ENCODE peak calls at places on chromosomes 5 and 9, in seven cellular contexts. I, S, Z, T, C, O and E are unnamed samples.
A peak's percentile ranks its signal among the peaks of the same experiment; 100 is the strongest.

GRCh38 chr5:166369817-166370216 is 1921.6 kb upstream of the WWC1 start:
- DNase-seq in I (no peak), S (no peak), Z (no peak), T (no peak), C (no peak), O (no peak), E (no peak)

GRCh38 chr9:20538956-20539355 is 83.3 kb downstream of the MLLT3 start:
- DNase-seq in I (no peak), S (no peak), Z (no peak), T (peak; percentile 53), C (no peak), O (no peak), E (no peak)

GRCh38 chr9:12856608-12857007 is 81.8 kb downstream of the LURAP1L start:
- DNase-seq in I (no peak), S (no peak), Z (no peak), T (no peak), C (no peak), O (no peak), E (no peak)

GRCh38 chr5:137220523-137220927 is 278.6 kb downstream of the SPOCK1 start:
- DNase-seq in I (no peak), S (no peak), Z (no peak), T (peak; percentile 84), C (peak; percentile 61), O (peak; percentile 70), E (peak; percentile 35)

GRCh38 chr5:59038169-59039002 is 455.5 kb downstream of the RAB3C start:
- DNase-seq in I (no peak), S (no peak), Z (no peak), T (peak; percentile 14), C (no peak), O (no peak), E (no peak)

GRCh38 chr9:22215492-22215891 is 206.4 kb upstream of the CDKN2B start:
- DNase-seq in I (no peak), S (no peak), Z (no peak), T (no peak), C (no peak), O (no peak), E (no peak)

GRCh38 chr9:115923903-115924668 is 229.5 kb upstream of the PAPPA start:
- DNase-seq in I (no peak), S (no peak), Z (no peak), T (peak; percentile 59), C (no peak), O (no peak), E (peak; percentile 61)

GRCh38 chr9:77375956-77376532 is 198.7 kb downstream of the VPS13A start:
- DNase-seq in I (no peak), S (no peak), Z (no peak), T (peak; percentile 30), C (no peak), O (no peak), E (no peak)

GRCh38 chr5:167582263-167582662 is 709.2 kb upstream of the WWC1 start:
- DNase-seq in I (no peak), S (no peak), Z (no peak), T (no peak), C (no peak), O (no peak), E (no peak)

GRCh38 chr5:93584531-93585053 is 1.6 kb downstream of the NR2F1 start:
- DNase-seq in I (no peak), S (no peak), Z (no peak), T (no peak), C (no peak), O (no peak), E (no peak)

GRCh38 chr5:71974622-71975021 is 132.7 kb upstream of the MAP1B start:
- DNase-seq in I (no peak), S (no peak), Z (no peak), T (peak; percentile 8), C (no peak), O (no peak), E (no peak)

GRCh38 chr5:111779260-111780254 is 22.6 kb upstream of the NREP start:
- DNase-seq in I (no peak), S (no peak), Z (no peak), T (peak; percentile 31), C (no peak), O (no peak), E (no peak)

GRCh38 chr5:83503662-83504061 is 32.1 kb downstream of the VCAN start:
- DNase-seq in I (no peak), S (no peak), Z (no peak), T (peak; percentile 45), C (no peak), O (no peak), E (no peak)

GRCh38 chr9:96554326-96554725 is 65.3 kb downstream of the CDC14B start:
- DNase-seq in I (no peak), S (no peak), Z (no peak), T (peak; percentile 69), C (no peak), O (no peak), E (no peak)

GRCh38 chr9:112532427-112532826 is 45.8 kb downstream of the KIAA1958 start:
- DNase-seq in I (no peak), S (no peak), Z (no peak), T (peak; percentile 91), C (no peak), O (no peak), E (peak; percentile 52)

GRCh38 chr9:129544766-129545165 is 76.1 kb downstream of the C9orf50 start:
- DNase-seq in I (no peak), S (no peak), Z (no peak), T (peak; percentile 42), C (no peak), O (no peak), E (no peak)

GRCh38 chr5:110048508-110048907 is 358.8 kb downstream of the MAN2A1 start:
- DNase-seq in I (no peak), S (no peak), Z (no peak), T (no peak), C (peak; percentile 13), O (no peak), E (no peak)

GRCh38 chr5:157828031-157828948 is 30.7 kb downstream of the CLINT1 start:
- DNase-seq in I (no peak), S (no peak), Z (no peak), T (peak; percentile 13), C (no peak), O (no peak), E (no peak)

GRCh38 chr9:95027914-95028854 is 289.3 kb downstream of the FANCC start:
- DNase-seq in I (no peak), S (no peak), Z (no peak), T (no peak), C (no peak), O (no peak), E (no peak)

GRCh38 chr9:99962685-99963261 is 56.3 kb downstream of the STX17 start:
- DNase-seq in I (no peak), S (no peak), Z (no peak), T (no peak), C (no peak), O (no peak), E (no peak)

GRCh38 chr5:144072518-144072927 is 97.9 kb downstream of the YIPF5 start:
- DNase-seq in I (no peak), S (no peak), Z (no peak), T (peak; percentile 90), C (no peak), O (no peak), E (no peak)

GRCh38 chr9:18776836-18777820 is 255.9 kb downstream of the SAXO1 start:
- DNase-seq in I (no peak), S (no peak), Z (no peak), T (no peak), C (no peak), O (no peak), E (no peak)

GRCh38 chr5:141476132-141476909 is 555 bp downstream of the PCDHGC3 start:
- DNase-seq in I (no peak), S (peak; percentile 68), Z (no peak), T (peak; percentile 75), C (no peak), O (no peak), E (peak; percentile 68)

GRCh38 chr9:76987594-76988200 is 31.8 kb upstream of the FOXB2 start:
- DNase-seq in I (no peak), S (no peak), Z (no peak), T (peak; percentile 61), C (peak; percentile 60), O (peak; percentile 42), E (peak; percentile 38)

GRCh38 chr9:72509635-72510034 is 11.8 kb upstream of the TMC1 start:
- DNase-seq in I (no peak), S (no peak), Z (no peak), T (peak; percentile 17), C (no peak), O (no peak), E (no peak)

GRCh38 chr9:116686693-116687073 is 422 bp upstream of the TRIM32 start:
- DNase-seq in I (no peak), S (no peak), Z (no peak), T (peak; percentile 25), C (no peak), O (no peak), E (no peak)

GRCh38 chr5:1371602-1372342 is 26.9 kb upstream of the CLPTM1L start:
- DNase-seq in I (no peak), S (no peak), Z (no peak), T (no peak), C (no peak), O (no peak), E (no peak)

GRCh38 chr5:103847060-103847459 is 284.5 kb upstream of the NUDT12 start:
- DNase-seq in I (no peak), S (no peak), Z (no peak), T (peak; percentile 8), C (no peak), O (no peak), E (no peak)

GRCh38 chr5:141326088-141326854 is 4.0 kb upstream of the PCDHGA1 start:
- DNase-seq in I (peak; percentile 28), S (no peak), Z (peak; percentile 51), T (peak; percentile 73), C (peak; percentile 39), O (no peak), E (no peak)

GRCh38 chr5:159045165-159045811 is 54.4 kb downstream of the EBF1 start:
- DNase-seq in I (no peak), S (no peak), Z (no peak), T (no peak), C (no peak), O (no peak), E (no peak)

GRCh38 chr9:130183133-130183762 is 11.0 kb downstream of the NCS1 start:
- DNase-seq in I (no peak), S (no peak), Z (no peak), T (peak; percentile 84), C (no peak), O (no peak), E (no peak)

GRCh38 chr5:79484731-79485130 is 29.2 kb downstream of the HOMER1 start:
- DNase-seq in I (no peak), S (no peak), Z (no peak), T (peak; percentile 16), C (no peak), O (no peak), E (no peak)

GRCh38 chr9:134189475-134190231 is 25.3 kb upstream of the RNU6ATAC start:
- DNase-seq in I (no peak), S (no peak), Z (no peak), T (no peak), C (no peak), O (no peak), E (peak; percentile 17)

GRCh38 chr9:117414906-117415583 is at the start of gene ASTN2:
- DNase-seq in I (no peak), S (peak; percentile 61), Z (no peak), T (peak; percentile 2), C (no peak), O (no peak), E (peak; percentile 57)

GRCh38 chr9:108800632-108801099 is 55.1 kb downstream of the ACTL7B start:
- DNase-seq in I (no peak), S (no peak), Z (no peak), T (no peak), C (no peak), O (no peak), E (no peak)

GRCh38 chr5:35659556-35659955 is 41.9 kb downstream of the SPEF2 start:
- DNase-seq in I (no peak), S (no peak), Z (no peak), T (no peak), C (no peak), O (no peak), E (no peak)